ENCODE peak calls at places on chromosomes 11 and 22, in four cellular contexts. Z is RCC 7860; O is HAP-1; G is stimulated activated CD4-positive, alpha-beta T cell treated with anti-CD3 and anti-CD28 coated beads, Interleukin-1b, Interleukin-23, amount 100 ng/mL, for 24 hours. K is an unnamed sample.

GRCh38 chr11:124405611-124406010 is 6.8 kb upstream of the OR8B3 start:
- DNase-seq in Z (no peak), O (no peak), G (no peak), K (no peak)

GRCh38 chr22:48520888-48521600 is 1306.6 kb downstream of the BRD1 start:
- DNase-seq in Z (no peak), O (no peak), G (no peak), K (no peak)

GRCh38 chr11:31805037-31805628 is 6.0 kb downstream of the PAX6 start:
- DNase-seq in Z (no peak), O (no peak), G (no peak), K (no peak)

GRCh38 chr22:39188809-39189208 is 36.3 kb upstream of the CBX7 start:
- DNase-seq in Z (no peak), O (no peak), G (no peak), K (no peak)

GRCh38 chr22:29083576-29084566 is 11.0 kb downstream of the KREMEN1 start:
- DNase-seq in Z (peak), O (peak), G (no peak), K (no peak)

GRCh38 chr11:112128483-112129121 is 35.3 kb downstream of the IL18 start:
- DNase-seq in Z (peak), O (peak), G (no peak), K (no peak)

GRCh38 chr22:17808688-17809403 is 34.6 kb upstream of the BID start:
- DNase-seq in Z (no peak), O (no peak), G (no peak), K (no peak)

GRCh38 chr22:20788627-20789344 is 14.9 kb downstream of the SERPIND1 start:
- DNase-seq in Z (no peak), O (no peak), G (no peak), K (no peak)

GRCh38 chr11:62487698-62488551 is 58.7 kb downstream of the AHNAK start:
- DNase-seq in Z (no peak), O (no peak), G (no peak), K (no peak)

GRCh38 chr11:128334311-128335044 is 252.9 kb downstream of the ETS1 start:
- DNase-seq in Z (no peak), O (no peak), G (no peak), K (no peak)

GRCh38 chr11:112637046-112637445 is 324.2 kb upstream of the NCAM1 start:
- DNase-seq in Z (no peak), O (no peak), G (no peak), K (no peak)

GRCh38 chr11:33669598-33670249 is 30.9 kb downstream of the C11orf91 start:
- DNase-seq in Z (no peak), O (peak), G (no peak), K (no peak)

GRCh38 chr11:2711161-2711560 is 11.4 kb upstream of the KCNQ1OT1 start:
- DNase-seq in Z (no peak), O (no peak), G (no peak), K (no peak)

GRCh38 chr11:41533761-41534160 is 74.3 kb upstream of the LRRC4C start:
- DNase-seq in Z (no peak), O (no peak), G (no peak), K (no peak)

GRCh38 chr22:27372969-27373670 is 428.4 kb downstream of the MN1 start:
- DNase-seq in Z (no peak), O (peak), G (no peak), K (peak)

GRCh38 chr22:22867996-22868715 is 19.5 kb upstream of the IGLL5 start:
- DNase-seq in Z (no peak), O (no peak), G (no peak), K (no peak)

GRCh38 chr11:75325713-75326438 is 25.6 kb downstream of the ARRB1 start:
- DNase-seq in Z (peak), O (no peak), G (no peak), K (no peak)

GRCh38 chr11:72599325-72600117 is 74.7 kb downstream of the PDE2A start:
- DNase-seq in Z (peak), O (no peak), G (no peak), K (no peak)

GRCh38 chr22:48316245-48316875 is 1511.3 kb downstream of the BRD1 start:
- DNase-seq in Z (no peak), O (no peak), G (no peak), K (no peak)

GRCh38 chr11:68664906-68665305 is 19.4 kb upstream of the GAL start:
- DNase-seq in Z (no peak), O (no peak), G (no peak), K (no peak)

GRCh38 chr11:64624869-64625481 is 34.0 kb downstream of the SLC22A12 start:
- DNase-seq in Z (no peak), O (no peak), G (no peak), K (no peak)

GRCh38 chr11:34604216-34604615 is 16.7 kb upstream of the EHF start:
- DNase-seq in Z (no peak), O (no peak), G (no peak), K (no peak)

GRCh38 chr11:46930089-46930488 is 6.5 kb upstream of the CSTPP1 start:
- DNase-seq in Z (peak), O (no peak), G (no peak), K (no peak)

GRCh38 chr22:40432167-40432566 is 61.8 kb downstream of the SGSM3 start:
- DNase-seq in Z (no peak), O (no peak), G (no peak), K (no peak)

GRCh38 chr11:43278302-43278956 is 33.4 kb upstream of the API5 start:
- DNase-seq in Z (peak), O (peak), G (no peak), K (no peak)

K was measured in iPS DF 19.7.